ENCODE peak calls at places on chromosomes 4 and X, in five cellular contexts. J is BJ, Q is brain microvascular endothelial cell, A is pancreas, Y is heart left ventricle. W is an unnamed sample. For H3K27me3, the result is how much of the 10 kb centered on the place peaks cover.

GRCh38 chr4:173835863-173836262 is 305.8 kb upstream of the HAND2 start:
- DNase-seq in A (no peak), Y (peak), Q (peak), J (no peak), W (no peak)

GRCh38 chr4:80183196-80184052 is 13.9 kb upstream of the PRDM8 start:
- DNase-seq in Y (peak), A (no peak), Q (no peak), J (no peak), W (no peak)

GRCh38 chr4:147019061-147019460 is 73.4 kb upstream of the TTC29 start:
- DNase-seq in Q (peak), J (no peak), A (peak), Y (peak), W (peak)

GRCh38 chrX:45731448-45731847 is 530.8 kb upstream of the DIPK2B start:
- DNase-seq in J (no peak), A (no peak), Q (no peak), Y (no peak), W (no peak)

GRCh38 chr4:25632135-25632534 is 23.5 kb upstream of the SLC34A2 start:
- DNase-seq in Y (no peak), A (no peak), Q (no peak), J (no peak), W (no peak)

GRCh38 chr4:71231073-71231752 is 107.6 kb upstream of the SLC4A4 start:
- DNase-seq in J (no peak), A (peak), Q (peak), Y (peak), W (peak)

GRCh38 chr4:148007303-148007702 is 275.4 kb downstream of the ARHGAP10 start:
- DNase-seq in J (peak), Y (no peak), A (no peak), Q (peak), W (no peak)

GRCh38 chr4:78057600-78058560 is 757 bp downstream of the FRAS1 start:
- DNase-seq in Y (peak), A (peak), Q (peak), J (no peak), W (peak)

GRCh38 chr4:110515676-110516075 is 39.7 kb downstream of the ENPEP start:
- DNase-seq in J (no peak), Q (no peak), A (peak), Y (no peak), W (no peak)

GRCh38 chr4:140085062-140085622 is 68.8 kb downstream of the MAML3 start:
- DNase-seq in A (no peak), J (no peak), Y (no peak), Q (no peak), W (no peak)

GRCh38 chr4:108619372-108620100 is 840 bp upstream of the RPL34 start:
- DNase-seq in Y (no peak), J (no peak), A (no peak), Q (no peak), W (no peak)

GRCh38 chr4:30866444-30866843 is 146.3 kb downstream of the PCDH7 start:
- DNase-seq in A (no peak), J (no peak), Q (no peak), Y (no peak), W (no peak)
- H3K4me3 ChIP-seq in A (no peak), J (no peak), Q (no peak), Y (no peak), W (no peak)

GRCh38 chr4:52728877-52729276 is 22.3 kb downstream of the ERVMER34-1 start:
- DNase-seq in A (no peak), J (no peak), Y (no peak), Q (no peak), W (no peak)

GRCh38 chr4:52729586-52729985 is 21.6 kb downstream of the ERVMER34-1 start:
- DNase-seq in J (no peak), Y (no peak), A (no peak), Q (no peak), W (no peak)

GRCh38 chr4:52721968-52722814 is 29.0 kb downstream of the ERVMER34-1 start:
- DNase-seq in J (peak), Q (peak), A (peak), Y (peak), W (peak)

GRCh38 chr4:52726821-52727580 is 24.2 kb downstream of the ERVMER34-1 start:
- DNase-seq in A (no peak), Y (no peak), Q (no peak), J (no peak), W (no peak)
- H3K27me3 ChIP-seq in A (under half), Y (under half), Q (under half), J (under half), W (under half)

DNA sequence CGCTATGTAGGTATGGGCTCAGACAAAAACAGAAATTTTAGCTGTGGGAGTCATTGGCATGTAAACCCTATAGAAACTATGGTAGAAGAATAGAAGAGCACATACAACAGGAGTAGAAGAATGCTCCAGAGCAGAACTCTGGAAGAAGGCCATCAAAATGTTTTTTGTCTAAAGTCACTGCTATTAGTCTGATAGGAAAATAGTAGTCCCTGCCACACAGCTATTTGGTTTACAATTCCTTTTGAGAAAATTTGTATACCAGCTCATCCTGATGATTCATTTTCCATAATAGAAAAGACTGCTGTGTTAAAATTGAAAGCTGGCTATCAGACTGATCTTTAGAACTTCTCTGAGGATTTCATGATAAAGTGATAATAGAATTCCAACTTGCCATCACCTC is 32.8 kb upstream of the ADAD1 start:
- DNase-seq in Q (no peak), A (no peak), J (no peak), Y (no peak), W (no peak)
- H3K4me3 ChIP-seq in Q (no peak), A (no peak), J (no peak), Y (no peak), W (no peak)

GRCh38 chrX:111008126-111008525 is 87.9 kb upstream of the PAK3 start:
- DNase-seq in Y (no peak), A (no peak), Q (no peak), J (no peak), W (no peak)
- H3K27me3 ChIP-seq in Y (under half), A (under half), Q (under half), J (under half), W (under half)

DNA sequence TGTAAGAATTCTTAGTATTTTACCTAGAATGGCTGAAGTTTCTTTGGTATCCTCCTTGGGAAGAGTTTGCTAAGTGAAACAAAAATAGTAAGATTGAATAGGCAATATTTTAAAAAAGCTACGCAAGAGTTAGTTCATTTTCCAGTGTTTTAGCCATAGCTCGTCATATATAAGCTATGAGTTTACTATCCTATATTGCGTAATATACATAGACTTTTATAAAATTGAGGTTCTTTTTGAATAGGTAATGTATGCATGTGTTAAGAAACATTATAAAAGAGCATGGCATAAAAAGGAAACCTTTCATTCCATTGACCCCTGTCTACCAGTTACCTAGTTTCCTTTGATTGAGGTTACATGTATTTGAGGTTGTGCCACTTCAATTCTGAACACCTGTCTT is 67.0 kb downstream of the DACH2 start:
- DNase-seq in A (no peak), Q (no peak), Y (no peak), J (no peak), W (no peak)
- H3K4me3 ChIP-seq in A (no peak), Q (no peak), Y (no peak), J (no peak), W (no peak)

GRCh38 chr4:41792166-41792565 is 43.6 kb upstream of the PHOX2B start:
- DNase-seq in A (no peak), J (no peak), Q (no peak), Y (no peak), W (no peak)

GRCh38 chr4:41796545-41797210 is 48.2 kb upstream of the PHOX2B start:
- DNase-seq in A (no peak), Y (peak), J (no peak), Q (no peak), W (no peak)

GRCh38 chr4:41799126-41799525 is 50.6 kb upstream of the PHOX2B start:
- DNase-seq in A (no peak), Y (no peak), Q (no peak), J (no peak), W (no peak)

GRCh38 chr4:41795796-41796195 is 47.3 kb upstream of the PHOX2B start:
- DNase-seq in Y (no peak), A (no peak), Q (no peak), J (no peak), W (no peak)

DNA sequence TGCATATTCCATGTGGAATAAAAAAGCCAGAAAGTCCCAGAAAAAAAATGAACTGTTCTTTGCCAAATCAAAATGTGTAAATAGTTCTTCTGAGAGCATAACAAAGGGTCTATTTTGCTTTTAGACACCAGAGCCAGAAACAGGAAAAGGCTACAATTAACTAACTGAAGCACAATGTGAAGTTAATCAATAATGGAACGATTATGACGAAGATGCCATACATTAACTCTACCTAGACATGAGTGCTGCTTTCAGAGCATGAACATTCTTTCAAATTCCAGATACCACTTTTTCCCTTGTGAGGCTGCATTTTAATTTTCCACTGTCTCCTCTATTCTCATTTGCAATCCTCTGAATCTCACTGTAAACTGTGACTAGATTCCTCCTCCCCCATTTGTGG is 48.7 kb upstream of the PHOX2B start:
- DNase-seq in Y (no peak), Q (no peak), J (no peak), A (no peak), W (no peak)
- H3K27me3 ChIP-seq in Y (under half), Q (under half), J (under half), A (under half), W (under half)

DNA sequence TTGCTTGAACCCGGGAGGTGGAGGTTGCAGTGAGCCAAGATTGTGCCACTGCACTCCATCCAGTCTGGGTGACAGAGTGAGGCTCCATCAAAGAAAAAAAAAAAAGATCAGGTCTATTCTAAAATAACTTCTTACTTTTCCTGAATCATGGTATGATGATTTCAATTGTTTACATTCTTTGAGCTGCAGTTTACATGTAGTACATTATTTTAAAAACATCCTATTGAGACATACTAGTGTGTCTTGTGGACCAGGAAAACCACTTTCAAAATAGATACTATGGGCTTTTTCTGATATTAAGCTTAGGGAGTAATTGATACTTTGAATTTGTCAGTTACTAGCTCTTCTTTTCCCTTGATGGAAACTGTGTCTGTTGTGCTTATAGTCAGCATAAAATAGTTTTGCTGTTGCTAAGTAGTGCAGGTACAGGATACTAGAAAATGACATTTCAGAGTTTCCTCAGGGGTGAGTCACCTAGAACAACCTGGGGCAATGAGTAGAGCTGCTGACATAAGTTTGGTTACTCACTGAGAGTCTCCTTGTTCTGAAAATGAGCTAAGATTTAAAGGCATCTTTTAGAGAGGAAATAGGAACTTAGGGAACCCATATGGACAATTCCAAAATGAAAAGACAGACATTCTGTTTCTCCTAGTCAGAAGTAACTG is 53.2 kb upstream of the C4orf54 start:
- DNase-seq in J (no peak), Q (no peak), A (no peak), Y (no peak), W (no peak)
- H3K4me3 ChIP-seq in J (no peak), Q (no peak), A (no peak), Y (no peak), W (no peak)

W was measured in heart right ventricle.